ENCODE peak calls at places on chromosome X, in six cellular contexts. E is psoas muscle; X is brain microvascular endothelial cell; Z is effector memory CD4-positive, alpha-beta T cell; W is stomach; A is cardiac muscle cell. I is an unnamed sample.

GRCh38 chrX:96688789-96689188 is 4.1 kb downstream of the DIAPH2 start:
- DNase-seq in E (no peak), W (no peak), X (no peak), A (no peak), Z (no peak), I (no peak)

GRCh38 chrX:38061335-38061734 is 55.0 kb downstream of the SYTL5 start:
- DNase-seq in X (no peak), A (no peak), W (no peak), Z (no peak), E (no peak), I (no peak)

GRCh38 chrX:128781506-128781905 is 729.3 kb upstream of the ACTRT1 start:
- DNase-seq in W (peak; percentile 40), A (peak; percentile 24), Z (no peak), E (no peak), X (no peak), I (no peak)

GRCh38 chrX:103175944-103176753 is 38.8 kb upstream of the BEX4 start:
- DNase-seq in W (peak; percentile 72), E (peak; percentile 29), Z (peak; percentile 25), A (peak; percentile 64), X (peak; percentile 58), I (no peak)

GRCh38 chrX:74465424-74465823 is 44.1 kb downstream of the SLC16A2 start:
- DNase-seq in E (no peak), A (no peak), W (no peak), X (no peak), Z (no peak), I (no peak)

GRCh38 chrX:65690057-65690855 is 22.8 kb downstream of the MSN start:
- DNase-seq in E (no peak), W (no peak), A (no peak), X (peak; percentile 63), Z (no peak), I (no peak)

GRCh38 chrX:50154429-50154828 is 46.4 kb downstream of the AKAP4 start:
- DNase-seq in X (no peak), W (no peak), Z (no peak), E (no peak), A (no peak), I (no peak)

GRCh38 chrX:100413231-100413630 is 3.2 kb upstream of the PCDH19 start:
- DNase-seq in Z (no peak), X (peak; percentile 27), W (peak; percentile 44), E (peak; percentile 24), A (peak; percentile 84), I (no peak)

DNA sequence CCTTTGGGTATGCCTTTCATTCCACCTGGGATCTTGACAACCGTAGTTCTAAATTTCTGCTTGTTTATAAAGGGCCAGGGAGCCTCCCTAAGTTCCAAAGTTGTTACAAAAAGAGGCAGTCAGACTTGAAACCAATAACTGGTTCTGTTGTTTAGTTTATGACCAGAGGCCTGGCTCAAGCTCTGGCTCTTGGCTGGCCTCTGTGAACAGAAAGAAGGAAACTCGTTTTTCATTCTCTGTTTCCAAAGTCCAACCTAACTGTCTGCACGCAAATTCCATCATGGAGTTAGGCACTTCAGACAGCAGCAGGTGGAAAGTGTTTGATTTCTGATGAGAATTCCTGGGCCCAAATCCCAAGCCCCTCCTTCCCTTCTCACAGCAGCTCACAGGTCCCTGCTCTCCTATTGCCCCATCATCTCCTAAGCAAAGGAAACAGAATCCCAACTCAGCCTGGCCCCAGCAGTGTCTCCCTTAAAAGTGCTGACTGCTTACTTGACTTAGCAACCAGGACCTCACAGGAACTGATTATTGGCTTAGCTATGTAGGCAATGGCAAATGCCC is 42.8 kb upstream of the FGF16 start:
- DNase-seq in E (peak; percentile 14), W (no peak), Z (no peak), X (no peak), A (no peak), I (no peak)
- H3K4me3 ChIP-seq in E (no peak overlapping the region), W (no peak overlapping the region), Z (no peak overlapping the region), X (no peak overlapping the region), A (no peak overlapping the region), I (no peak overlapping the region)

DNA sequence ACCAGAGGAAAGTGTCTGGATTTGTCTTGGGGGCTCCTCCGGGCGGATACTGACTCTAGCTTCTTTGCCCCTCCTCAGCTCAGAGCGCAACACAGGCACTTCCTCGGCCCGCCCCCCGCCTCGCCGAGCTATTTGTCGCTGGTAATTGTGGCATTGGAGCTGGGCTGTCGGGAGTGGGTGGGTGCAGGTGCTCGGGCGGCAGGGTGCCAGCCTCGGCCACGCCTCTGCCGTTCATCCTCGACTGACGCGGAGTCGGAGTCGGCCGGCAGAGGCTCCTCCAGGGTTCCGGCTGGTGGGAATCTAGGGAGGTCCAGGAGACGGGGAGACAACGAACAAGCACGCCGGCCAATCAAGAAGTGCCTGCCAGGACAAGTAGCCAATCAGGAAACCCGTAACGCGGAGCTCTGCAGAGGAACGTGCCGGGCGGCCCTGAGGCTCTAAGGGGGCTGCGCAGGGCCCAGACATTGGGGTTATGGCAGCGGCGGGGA is 3.9 kb upstream of the SYN1 start:
- DNase-seq in W (no peak), X (peak; percentile 80), Z (peak; percentile 17), E (no peak), A (peak; percentile 82), I (peak; percentile 57)
- H3K27me3 ChIP-seq in W (no peaks in the 10 kb centered on the region), X (no peaks in the 10 kb centered on the region), Z (no peaks in the 10 kb centered on the region), E (no peaks in the 10 kb centered on the region), A (peaks cover 8% of the 10 kb centered on the region), I (no peaks in the 10 kb centered on the region)

DNA sequence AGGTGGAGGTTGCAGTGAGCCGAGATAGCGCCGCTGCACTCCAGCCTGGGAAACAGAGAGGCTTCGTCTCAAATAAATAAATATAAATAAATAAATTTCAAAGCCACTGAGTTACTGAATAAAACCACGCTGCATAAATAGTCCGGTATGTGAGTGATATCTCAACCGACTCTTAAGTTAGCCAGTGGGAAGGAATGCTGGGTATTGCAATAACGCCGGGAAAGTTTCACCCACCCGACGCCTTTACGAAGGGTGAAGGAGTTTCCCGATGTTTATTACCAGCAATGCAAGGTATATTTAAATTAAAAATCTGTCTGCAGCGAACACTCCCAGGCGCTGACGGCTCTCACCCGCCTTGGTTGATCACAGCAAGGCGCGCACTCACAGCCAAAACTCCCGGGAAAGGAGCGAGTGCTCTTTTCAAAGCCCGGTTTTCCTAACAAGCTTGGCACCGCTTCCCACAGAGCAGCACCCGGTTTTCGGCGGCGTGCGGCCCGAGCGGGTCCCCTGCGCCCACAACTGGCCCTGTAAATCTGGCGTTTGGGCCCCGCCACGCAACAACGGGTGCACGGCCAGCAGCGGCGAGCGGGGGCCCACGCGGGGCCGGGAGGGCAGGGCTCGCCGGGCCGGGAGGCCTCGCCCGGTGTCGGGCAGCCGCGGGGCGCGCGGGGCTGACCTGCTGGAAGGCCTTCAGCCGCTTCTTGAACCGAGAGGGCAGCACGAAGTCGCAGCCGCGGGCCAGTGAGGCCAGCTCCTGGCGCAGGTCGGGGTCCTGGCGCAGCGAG is 13.7 kb downstream of the PPP2R3B start:
- DNase-seq in W (no peak), Z (no peak), X (no peak), E (no peak), A (peak; percentile 24), I (no peak)
- H3K4me3 ChIP-seq in W (peak overlapping the region; percentile 44), Z (no peak overlapping the region), X (peak overlapping the region; percentile 46), E (peak overlapping the region; percentile 74), A (peak overlapping the region; percentile 85), I (peak overlapping the region; percentile 28)

GRCh38 chrX:97820170-97820569 is 936.5 kb downstream of the RPA4 start:
- DNase-seq in A (no peak), X (no peak), Z (no peak), W (no peak), E (no peak), I (no peak)
- H3K27me3 ChIP-seq in A (no peaks in the 10 kb centered on the region), X (no peaks in the 10 kb centered on the region), Z (no peaks in the 10 kb centered on the region), W (peaks cover 3% of the 10 kb centered on the region), E (no peaks in the 10 kb centered on the region), I (no peaks in the 10 kb centered on the region)

GRCh38 chrX:39821011-39821708 is 276.6 kb downstream of the BCOR start:
- DNase-seq in E (no peak), Z (no peak), A (peak; percentile 60), X (no peak), W (no peak), I (no peak)
- H3K4me3 ChIP-seq in E (peak overlapping the region; percentile 59), Z (peak overlapping the region; percentile 17), A (peak overlapping the region; percentile 41), X (peak overlapping the region; percentile 43), W (peak overlapping the region; percentile 39), I (peak overlapping the region; percentile 27)

GRCh38 chrX:17656556-17656955 is 80.7 kb upstream of the SCML1 start:
- DNase-seq in A (no peak), E (no peak), Z (no peak), W (no peak), X (no peak), I (no peak)
- H3K27me3 ChIP-seq in A (peaks cover 36% of the 10 kb centered on the region), E (no peaks in the 10 kb centered on the region), Z (no peaks in the 10 kb centered on the region), W (no peaks in the 10 kb centered on the region), X (no peaks in the 10 kb centered on the region), I (no peaks in the 10 kb centered on the region)